ENCODE peak calls at places on chromosomes 13 and 19, in five cellular contexts. S is testis, Z is DND-41, T is body of pancreas, N is B cell. Q is an unnamed sample.

GRCh38 chr13:79987323-79987722 is 353.6 kb downstream of the SPRY2 start:
- DNase-seq in S (no peak), Z (no peak), T (no peak), N (no peak), Q (no peak)

GRCh38 chr19:44164327-44164672 is 600 bp upstream of the ZNF226 start:
- DNase-seq in S (no peak), Z (no peak), T (no peak), N (no peak), Q (no peak)

GRCh38 chr13:110518150-110518525 is 43.4 kb downstream of the RAB20 start:
- DNase-seq in S (no peak), Z (no peak), T (no peak), N (no peak), Q (no peak)

GRCh38 chr13:40993987-40994386 is 25.1 kb downstream of the ELF1 start:
- DNase-seq in S (no peak), Z (no peak), T (peak; percentile 79), N (no peak), Q (no peak)

GRCh38 chr13:44302233-44302632 is 71.4 kb upstream of the SERP2 start:
- DNase-seq in S (no peak), Z (no peak), T (no peak), N (no peak), Q (no peak)

GRCh38 chr19:6644796-6645195 is 25.2 kb downstream of the TNFSF14 start:
- DNase-seq in S (no peak), Z (no peak), T (no peak), N (no peak), Q (no peak)

GRCh38 chr13:114119196-114119595 is 13.2 kb downstream of the RASA3 start:
- DNase-seq in S (no peak), Z (no peak), T (peak; percentile 42), N (no peak), Q (peak; percentile 11)

GRCh38 chr19:16825312-16826168 is 3.7 kb upstream of the SIN3B start:
- DNase-seq in S (peak; percentile 92), Z (no peak), T (peak; percentile 47), N (no peak), Q (no peak)

GRCh38 chr13:109771926-109772325 is 14.5 kb downstream of the IRS2 start:
- DNase-seq in S (no peak), Z (no peak), T (no peak), N (no peak), Q (no peak)

GRCh38 chr13:29948791-29949190 is 98.4 kb upstream of the UBL3 start:
- DNase-seq in S (no peak), Z (no peak), T (no peak), N (no peak), Q (no peak)

GRCh38 chr13:42392706-42393572 is 121.0 kb downstream of the AKAP11 start:
- DNase-seq in S (no peak), Z (peak; percentile 85), T (no peak), N (no peak), Q (peak; percentile 58)

GRCh38 chr19:17330546-17331253 is 4.0 kb downstream of the ANO8 start:
- DNase-seq in S (no peak), Z (no peak), T (no peak), N (no peak), Q (no peak)

GRCh38 chr19:29499921-29500590 is 25.7 kb upstream of the VSTM2B start:
- DNase-seq in S (no peak), Z (no peak), T (no peak), N (no peak), Q (no peak)

GRCh38 chr13:111359930-111360329 is 39.5 kb downstream of the TEX29 start:
- DNase-seq in S (no peak), Z (no peak), T (no peak), N (no peak), Q (no peak)

GRCh38 chr19:17246681-17247425 is 1.1 kb upstream of the NR2F6 start:
- DNase-seq in S (peak; percentile 54), Z (no peak), T (peak; percentile 66), N (no peak), Q (no peak)

GRCh38 chr19:28424041-28424440 is 788.9 kb downstream of the UQCRFS1 start:
- DNase-seq in S (no peak), Z (no peak), T (no peak), N (no peak), Q (no peak)

GRCh38 chr19:1566392-1567115 is 1.6 kb downstream of the MEX3D start:
- DNase-seq in S (peak; percentile 91), Z (no peak), T (peak; percentile 68), N (no peak), Q (no peak)

GRCh38 chr13:51342706-51343105 is 3.2 kb downstream of the SERPINE3 start:
- DNase-seq in S (no peak), Z (no peak), T (no peak), N (no peak), Q (no peak)

GRCh38 chr13:48121733-48122132 is 26.8 kb upstream of the MED4 start:
- DNase-seq in S (no peak), Z (no peak), T (no peak), N (no peak), Q (no peak)

GRCh38 chr19:34926361-34926684 is 380 bp upstream of the ZNF30 start:
- DNase-seq in S (no peak), Z (no peak), T (no peak), N (no peak), Q (no peak)

GRCh38 chr19:49552749-49553148 is 24.9 kb downstream of the RCN3 start:
- DNase-seq in S (no peak), Z (no peak), T (no peak), N (no peak), Q (peak; percentile 44)

GRCh38 chr19:6241056-6241455 is 38.7 kb downstream of the MLLT1 start:
- DNase-seq in S (no peak), Z (no peak), T (no peak), N (no peak), Q (no peak)

GRCh38 chr19:17234911-17235617 is 9.0 kb downstream of the OCEL1 start:
- DNase-seq in S (peak; percentile 60), Z (peak; percentile 74), T (peak; percentile 58), N (peak; percentile 80), Q (peak; percentile 83)

GRCh38 chr13:39433705-39434104 is 169.3 kb downstream of the LHFPL6 start:
- DNase-seq in S (no peak), Z (no peak), T (no peak), N (no peak), Q (no peak)

GRCh38 chr19:18895828-18896341 is at the start of gene CERS1:
- DNase-seq in S (no peak), Z (no peak), T (no peak), N (no peak), Q (no peak)

GRCh38 chr13:20127563-20128458 is 33.0 kb downstream of the GJA3 start:
- DNase-seq in S (peak; percentile 84), Z (peak; percentile 12), T (peak; percentile 78), N (peak; percentile 67), Q (peak; percentile 58)

GRCh38 chr19:4328243-4328990 is 10.2 kb downstream of the STAP2 start:
- DNase-seq in S (peak; percentile 89), Z (peak; percentile 38), T (peak; percentile 98), N (peak; percentile 95), Q (peak; percentile 96)

GRCh38 chr13:41505209-41505835 is 48.0 kb downstream of the RGCC start:
- DNase-seq in S (no peak), Z (no peak), T (no peak), N (no peak), Q (no peak)

GRCh38 chr13:80180745-80181144 is 160.2 kb downstream of the SPRY2 start:
- DNase-seq in S (no peak), Z (no peak), T (no peak), N (no peak), Q (no peak)

GRCh38 chr19:7924651-7925170 is 1.2 kb downstream of the CTXN1 start:
- DNase-seq in S (no peak), Z (no peak), T (no peak), N (no peak), Q (no peak)

GRCh38 chr19:7927605-7928333 is 1.8 kb upstream of the CTXN1 start:
- DNase-seq in S (no peak), Z (no peak), T (peak; percentile 16), N (peak; percentile 23), Q (no peak)

GRCh38 chr19:7925171-7925837 is 631 bp downstream of the CTXN1 start:
- DNase-seq in S (peak; percentile 89), Z (peak; percentile 90), T (peak; percentile 64), N (peak; percentile 93), Q (peak; percentile 91)

GRCh38 chr19:7926727-7927604 is 1.0 kb upstream of the CTXN1 start:
- DNase-seq in S (no peak), Z (no peak), T (peak; percentile 24), N (peak; percentile 32), Q (no peak)

DNA sequence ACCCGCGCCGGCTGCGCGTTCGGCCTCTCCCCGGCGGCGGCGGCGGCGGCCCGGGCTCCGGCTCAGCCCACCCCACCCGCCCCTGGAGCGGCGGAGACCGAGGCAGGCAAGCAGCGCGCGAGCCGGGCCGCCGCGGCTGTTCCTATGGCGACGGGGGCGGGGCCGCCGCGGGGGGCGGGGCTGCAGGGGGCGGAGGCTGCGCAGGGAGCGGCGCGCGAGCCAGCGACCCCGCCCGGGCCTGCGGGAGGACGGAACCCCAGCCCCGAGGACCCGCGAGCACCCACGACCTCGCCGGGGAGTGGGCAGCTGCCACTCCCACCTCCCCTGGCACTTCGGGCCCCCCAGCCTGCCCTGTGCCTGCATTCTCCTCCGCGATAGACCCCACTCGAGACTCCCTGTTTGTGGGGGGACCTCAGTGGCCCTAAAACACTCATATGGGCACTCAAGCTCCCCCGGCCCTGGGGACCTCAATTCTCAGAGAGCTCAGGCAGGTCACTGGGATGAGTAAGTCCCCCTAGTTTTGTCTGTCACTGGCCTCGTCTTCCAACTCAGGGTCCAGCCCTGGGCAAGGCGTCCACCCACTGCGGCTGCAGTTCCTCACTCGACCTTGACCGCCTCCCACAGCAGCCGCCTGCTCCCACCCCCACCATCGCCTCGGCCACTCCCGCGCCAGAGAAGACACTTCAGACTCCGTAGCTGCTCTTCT is at the start of gene CTXN1:
- DNase-seq in S (peak; percentile 83), Z (peak; percentile 86), T (peak; percentile 65), N (peak; percentile 96), Q (peak; percentile 78)
- TF ChIP-seq CTCF in S (no peak), Z (no peak), T (no peak), N (no peak), Q (no peak)

DNA sequence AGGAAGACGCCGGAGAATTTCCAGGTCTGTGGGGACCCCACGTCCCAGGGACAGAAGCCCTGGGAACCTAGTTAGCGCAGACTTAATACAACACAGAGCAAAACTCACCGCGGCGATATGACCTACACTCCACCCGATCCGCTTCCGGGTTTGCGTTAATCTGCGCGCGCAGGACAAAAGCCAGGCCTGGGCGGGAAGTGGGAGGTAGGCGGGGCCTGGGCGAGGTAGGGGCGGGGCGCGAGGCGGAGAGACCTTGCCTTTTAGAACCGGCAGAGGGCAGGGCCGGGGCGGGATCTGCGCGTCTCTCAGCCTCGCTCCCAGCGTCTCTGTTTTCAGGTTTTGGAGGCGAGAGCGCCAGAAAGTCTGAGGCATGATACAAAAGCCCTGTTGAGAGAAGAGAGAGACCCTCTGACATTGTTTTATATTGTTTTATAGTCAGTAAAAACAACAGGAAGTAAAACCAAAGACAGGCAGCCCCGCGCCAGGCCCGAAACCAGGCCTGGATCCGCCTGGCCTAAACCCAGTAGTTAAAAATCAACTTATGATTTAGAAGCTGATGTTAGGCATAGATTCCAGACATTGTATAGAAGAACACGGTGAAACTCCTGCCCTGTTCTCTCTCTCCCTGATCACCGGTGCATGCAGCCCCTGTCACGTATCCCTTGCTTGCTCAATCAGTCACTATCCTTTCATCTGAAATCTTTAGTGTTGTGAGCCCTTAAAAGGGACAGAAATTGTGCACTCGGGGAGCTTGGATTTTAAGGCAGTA is at the start of gene ZNF611:
- DNase-seq in S (peak; percentile 99), Z (peak; percentile 99), T (peak; percentile 99), N (peak; percentile 94), Q (peak; percentile 99)
- TF ChIP-seq CTCF in S (peak; percentile 58), Z (peak; percentile 76), T (peak; percentile 46), N (peak; percentile 79), Q (peak; percentile 73)

GRCh38 chr19:10653732-10654609 is at the start of gene ILF3:
- DNase-seq in S (peak; percentile 99), Z (peak; percentile 100), T (peak; percentile 100), N (peak; percentile 95), Q (peak; percentile 100)
- TF ChIP-seq CTCF in S (no peak), Z (peak; percentile 1), T (no peak), N (no peak), Q (no peak)

GRCh38 chr13:31699650-31700049 is 39.7 kb upstream of the RXFP2 start:
- DNase-seq in S (no peak), Z (no peak), T (no peak), N (no peak), Q (no peak)
- TF ChIP-seq CTCF in S (no peak), Z (peak; percentile 15), T (no peak), N (no peak), Q (no peak)